ENCODE peak calls at places on chromosomes 16 and 17, in nine cellular contexts. I is transverse colon, D is IMR-90, H is ovary, A is GM12878, N is heart left ventricle, E is spleen, Q is H1, K is breast epithelium. C is an unnamed sample.

GRCh38 chr16:21190599-21190998 is 20.8 kb downstream of the ZP2 start:
- DNase-seq in N (no peak), D (peak), Q (no peak), H (no peak), K (no peak), E (no peak), A (no peak), I (no peak), C (no peak)

GRCh38 chr17:31596382-31597323 is 205.2 kb downstream of the RAB11FIP4 start:
- DNase-seq in I (peak), E (peak), Q (no peak), A (peak), H (no peak), D (peak), N (peak), K (peak), C (peak)

GRCh38 chr17:28258347-28258887 is 60.6 kb upstream of the TMEM97 start:
- DNase-seq in Q (no peak), N (no peak), K (no peak), E (no peak), A (no peak), H (no peak), I (peak), D (no peak), C (peak)

GRCh38 chr16:88393034-88393433 is 10.3 kb downstream of the ZNF469 start:
- DNase-seq in I (no peak), Q (no peak), E (no peak), H (no peak), N (peak), D (no peak), K (no peak), A (no peak), C (no peak)

GRCh38 chr17:60151355-60151754 is 1.6 kb downstream of the CA4 start:
- DNase-seq in N (no peak), E (no peak), Q (peak), K (no peak), D (no peak), H (no peak), A (no peak), I (no peak), C (no peak)

GRCh38 chr16:89909777-89910716 is 8.6 kb upstream of the MC1R start:
- DNase-seq in Q (peak), K (peak), A (no peak), I (peak), D (peak), N (peak), H (peak), E (peak), C (peak)

GRCh38 chr16:729768-730665 is 3.1 kb downstream of the HAGHL start:
- DNase-seq in Q (no peak), H (no peak), K (no peak), D (no peak), A (no peak), I (no peak), N (peak), E (peak), C (no peak)

GRCh38 chr17:2198917-2199316 is 104.7 kb downstream of the SMG6 start:
- DNase-seq in E (no peak), K (no peak), D (peak), H (no peak), N (no peak), I (no peak), Q (no peak), A (no peak), C (no peak)

GRCh38 chr17:55432358-55433028 is 10.9 kb upstream of the MMD start:
- DNase-seq in K (no peak), I (no peak), D (no peak), A (no peak), Q (no peak), H (no peak), E (no peak), N (no peak), C (no peak)

GRCh38 chr17:8161289-8162231 is 1.2 kb downstream of the VAMP2 start:
- DNase-seq in N (no peak), E (peak), I (no peak), A (no peak), D (no peak), K (no peak), Q (no peak), H (no peak), C (peak)

GRCh38 chr17:8162997-8163977 is 539 bp upstream of the VAMP2 start:
- DNase-seq in N (peak), D (no peak), I (peak), Q (peak), K (no peak), H (no peak), A (no peak), E (peak), C (peak)

GRCh38 chr17:8160741-8161221 is 2.0 kb downstream of the VAMP2 start:
- DNase-seq in E (no peak), I (no peak), A (no peak), N (no peak), H (no peak), K (no peak), Q (no peak), D (no peak), C (no peak)

GRCh38 chr17:8163978-8164814 is 1.4 kb upstream of the VAMP2 start:
- DNase-seq in I (peak), Q (no peak), H (peak), E (peak), K (peak), D (peak), N (peak), A (no peak), C (peak)

GRCh38 chr17:8162232-8162996 is at the start of gene VAMP2:
- DNase-seq in A (no peak), D (peak), K (peak), Q (no peak), I (peak), H (peak), E (peak), N (peak), C (peak)
- TF ChIP-seq POLR2A in A (peak), D (peak), K (peak), Q (peak), I (peak), H (peak), E (peak), N (peak), C (peak)

DNA sequence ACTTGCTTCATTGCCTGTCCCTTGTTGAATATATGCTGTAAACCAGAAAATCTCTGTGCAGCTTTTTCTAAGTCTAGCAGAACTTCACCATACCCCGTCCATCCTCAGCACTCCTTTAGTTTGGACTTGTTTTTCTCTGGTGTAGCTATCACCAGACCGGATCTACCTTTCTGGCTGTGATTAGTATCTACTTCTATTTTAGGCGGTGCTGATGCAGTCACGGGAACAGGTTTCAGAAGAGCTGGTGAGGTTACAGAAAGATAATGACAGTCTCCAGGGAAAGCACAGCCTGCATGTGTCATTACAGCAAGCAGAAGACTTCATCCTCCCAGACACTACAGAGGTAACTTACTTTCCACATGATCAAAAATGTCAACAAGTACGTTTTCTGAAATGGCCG is 46.4 kb downstream of the NUP88 start:
- DNase-seq in E (no peak), A (peak), H (no peak), K (no peak), N (no peak), D (no peak), Q (no peak), I (no peak), C (no peak)
- H3K27ac ChIP-seq in E (no peak), A (no peak), H (no peak), K (no peak), N (no peak), D (no peak), Q (no peak), I (no peak), C (no peak)

DNA sequence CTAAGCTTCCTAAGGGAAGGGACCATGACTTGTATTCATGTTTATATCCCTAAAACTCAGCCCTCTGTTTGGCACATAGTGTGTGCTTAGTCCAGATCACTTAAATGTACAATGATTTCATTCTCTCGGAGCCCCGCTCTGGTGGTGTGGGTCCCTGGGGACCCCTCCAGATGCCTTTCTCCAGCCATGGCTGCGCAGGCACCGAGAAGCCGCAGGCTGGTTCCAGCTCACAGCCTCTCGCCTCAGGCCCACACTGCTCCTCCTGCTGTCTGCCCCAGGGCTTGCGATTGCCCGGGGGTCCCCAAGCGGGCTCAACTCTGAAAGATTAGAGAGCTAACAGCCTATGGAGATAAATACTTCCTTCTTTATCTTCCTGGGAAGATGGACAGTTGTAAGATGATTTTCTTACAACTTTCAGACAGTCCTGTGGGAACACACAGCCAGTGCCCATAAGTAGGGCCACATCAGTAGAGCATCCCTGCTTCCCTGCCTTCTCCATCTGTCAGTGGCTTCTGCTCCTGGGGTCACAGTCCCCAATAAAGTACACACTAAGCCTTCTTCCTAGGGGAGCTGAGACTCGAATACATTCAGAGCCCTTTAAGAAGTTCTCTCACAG is 66.2 kb downstream of the CENPV start:
- DNase-seq in K (no peak), A (peak), N (peak), H (peak), Q (peak), I (peak), D (no peak), E (peak), C (peak)
- H3K4me3 ChIP-seq in K (no peak), A (peak), N (no peak), H (no peak), Q (no peak), I (no peak), D (no peak), E (peak), C (no peak)

DNA sequence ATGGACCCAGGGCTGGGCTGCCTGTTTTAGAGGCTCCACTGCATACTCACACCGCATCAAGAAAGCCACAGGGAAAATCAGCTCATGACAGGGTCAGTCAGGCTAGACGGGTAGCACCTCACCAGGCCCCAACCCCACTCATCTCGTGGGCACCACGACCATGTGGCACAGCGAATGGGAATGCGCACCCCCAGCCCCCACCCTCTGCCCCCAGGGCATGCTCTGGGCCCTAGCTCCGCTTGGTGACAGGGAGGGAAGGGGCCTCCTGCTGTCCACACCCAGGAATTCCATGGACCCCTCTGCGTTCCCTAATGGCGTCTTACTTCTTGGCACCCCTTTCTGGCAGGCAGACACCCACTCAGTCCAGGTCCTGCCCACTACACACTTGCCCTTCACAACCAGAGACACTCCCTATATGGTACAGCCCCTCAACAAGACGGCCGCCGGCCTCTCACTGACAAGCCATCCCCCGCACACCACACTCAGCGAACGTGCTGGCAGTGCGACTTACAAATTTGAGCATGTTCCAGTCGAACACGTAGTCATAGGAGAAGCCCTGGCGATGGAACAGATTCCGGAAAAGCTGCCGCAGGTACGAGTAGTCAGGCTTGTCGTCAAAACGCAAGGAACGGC is 22.1 kb downstream of the SLC16A3 start:
- DNase-seq in A (no peak), Q (no peak), K (no peak), E (no peak), N (no peak), H (no peak), D (no peak), I (no peak), C (no peak)
- TF ChIP-seq POLR2A in A (no peak), Q (no peak), K (no peak), E (no peak), N (no peak), H (no peak), D (no peak), I (no peak), C (no peak)

DNA sequence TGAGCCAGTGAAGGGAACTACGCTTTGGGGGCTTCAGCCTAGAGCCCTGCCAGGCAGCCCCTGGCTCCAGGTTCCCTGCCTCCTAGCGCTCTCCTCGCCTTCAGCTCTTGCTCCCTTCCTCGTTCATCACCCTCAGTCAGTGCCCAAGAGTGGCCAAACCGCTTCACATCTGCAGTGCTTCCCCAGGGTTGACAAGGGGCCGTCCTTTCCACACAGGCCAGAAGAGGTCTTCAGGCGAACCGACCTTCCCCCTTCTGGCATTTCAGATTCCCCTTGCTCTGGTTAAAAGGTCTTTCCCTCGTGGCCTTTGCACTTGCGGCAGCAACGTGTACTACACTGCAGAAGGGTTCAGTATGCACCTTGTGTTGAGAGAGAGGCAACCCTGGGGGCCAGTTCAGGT is 4.1 kb downstream of the RASD1 start:
- DNase-seq in K (no peak), E (no peak), A (no peak), I (no peak), Q (no peak), D (no peak), N (no peak), H (no peak), C (no peak)
- H3K27ac ChIP-seq in K (no peak), E (no peak), A (no peak), I (no peak), Q (no peak), D (no peak), N (no peak), H (no peak), C (no peak)

DNA sequence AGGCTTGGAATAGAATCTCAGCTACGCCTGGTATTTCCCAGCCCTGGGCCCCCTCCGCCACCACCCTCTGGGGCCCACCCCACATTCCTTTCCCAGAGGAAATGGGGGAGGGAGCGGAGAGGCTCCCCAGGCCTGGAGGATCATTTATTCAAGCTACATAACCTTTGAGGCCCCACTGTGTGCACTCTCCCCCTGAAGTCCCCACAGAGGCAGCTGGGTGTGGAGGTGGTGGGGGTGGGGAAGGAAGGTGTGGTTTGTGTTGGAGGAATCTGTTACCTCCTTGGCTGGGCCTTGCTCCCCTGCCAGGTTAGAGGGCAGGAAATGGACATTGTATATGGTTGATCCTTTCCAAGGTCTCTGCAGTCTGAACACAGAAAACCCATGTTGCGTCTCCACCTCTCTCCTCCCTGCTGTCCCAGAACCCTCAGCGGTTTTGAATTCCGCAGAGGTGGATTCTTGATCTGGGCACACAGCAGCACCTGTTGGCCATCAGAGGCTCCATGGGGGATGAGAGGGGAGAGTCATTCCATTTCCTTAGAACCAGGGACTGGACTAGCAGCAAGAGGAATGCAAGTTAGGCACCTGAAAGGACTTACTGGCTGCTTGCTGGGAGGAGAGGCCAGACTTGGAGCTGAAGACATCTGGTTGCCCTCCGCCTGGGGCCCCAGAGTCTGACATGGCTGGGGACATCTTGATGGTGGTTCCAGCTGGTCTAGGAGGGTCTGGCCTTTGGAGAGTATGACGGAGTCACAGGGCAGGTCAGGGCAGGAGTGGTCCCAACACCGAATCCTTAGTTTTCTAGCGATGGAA is 23.0 kb downstream of the ARHGAP23 start:
- DNase-seq in Q (peak), D (peak), K (peak), E (no peak), N (peak), A (no peak), I (no peak), H (no peak), C (no peak)
- H3K4me3 ChIP-seq in Q (peak), D (peak), K (no peak), E (peak), N (peak), A (no peak), I (no peak), H (no peak), C (no peak)

DNA sequence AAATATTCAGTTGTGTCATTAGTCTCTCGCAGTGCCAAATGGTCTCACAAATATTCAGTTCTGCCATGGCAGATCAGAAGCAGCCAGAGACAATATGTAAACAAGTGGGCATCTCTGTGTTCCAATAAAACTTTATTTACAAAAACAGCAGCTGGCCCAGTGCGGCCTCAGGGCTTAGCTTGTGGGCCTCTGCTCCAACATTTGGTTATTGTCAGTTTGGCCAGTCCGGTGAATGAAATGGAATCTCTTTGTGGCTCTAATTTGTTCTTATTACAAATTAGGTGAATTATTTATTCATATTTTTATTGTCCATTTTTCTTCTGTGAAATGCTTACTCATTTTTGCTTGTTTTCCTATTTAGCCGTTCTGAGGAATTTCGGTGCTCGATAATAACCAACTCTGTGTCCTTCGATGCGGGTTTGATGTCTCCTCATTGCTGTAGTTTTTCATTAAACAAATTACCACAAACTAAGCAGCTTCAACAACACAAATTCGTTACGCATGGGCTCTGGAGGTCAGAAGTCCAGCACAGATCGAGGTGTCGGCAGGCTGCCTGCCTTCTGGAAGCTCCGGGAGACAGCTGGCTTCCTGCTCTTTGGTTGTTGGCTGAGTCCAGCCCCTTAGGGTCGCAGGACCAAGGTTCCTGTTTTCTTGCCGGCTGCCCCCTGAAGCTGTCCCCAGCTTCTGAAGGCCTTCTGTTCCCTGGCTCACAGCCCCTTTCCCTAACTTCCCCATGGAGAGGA is 4.1 kb upstream of the SLC38A10 start:
- DNase-seq in I (no peak), D (no peak), Q (no peak), A (no peak), K (no peak), N (no peak), E (no peak), H (no peak), C (no peak)
- TF ChIP-seq POLR2A in I (no peak), D (no peak), Q (no peak), A (no peak), K (no peak), N (no peak), E (no peak), H (no peak), C (no peak)

DNA sequence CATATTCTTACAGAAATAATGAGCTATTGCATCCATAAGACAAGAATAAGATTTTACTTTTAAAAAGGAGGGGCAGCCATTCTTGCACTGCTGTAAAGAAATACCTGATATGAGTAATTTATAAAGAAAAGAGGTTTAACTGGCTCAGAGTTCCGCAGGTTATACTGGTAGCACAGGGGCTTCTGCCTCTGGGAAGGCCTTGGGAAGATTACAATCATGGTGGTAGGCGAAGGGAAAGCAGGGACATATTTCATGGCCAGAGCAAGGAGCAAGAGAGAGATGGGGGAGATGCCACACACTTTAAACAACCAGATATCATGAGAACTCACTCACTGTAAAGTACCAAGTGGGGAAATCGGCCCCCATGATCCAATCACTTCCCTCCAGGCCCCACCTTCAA is 20.9 kb upstream of the CSNK2A2 start:
- DNase-seq in Q (no peak), H (no peak), E (no peak), D (no peak), K (no peak), A (no peak), I (no peak), N (no peak), C (no peak)
- H3K27ac ChIP-seq in Q (no peak), H (no peak), E (no peak), D (no peak), K (no peak), A (no peak), I (no peak), N (no peak), C (no peak)